ENCODE peak calls at places on chromosomes 13 and 19, in six cellular contexts. C, J, Y, K, A and P are unnamed samples.

GRCh38 chr19:42471554-42472249 is 29.0 kb upstream of the CXCL17 start:
- DNase-seq in Y (no peak), K (no peak), A (no peak), C (no peak), J (no peak), P (peak)

GRCh38 chr19:4748185-4748584 is 24.5 kb upstream of the DPP9 start:
- DNase-seq in A (no peak), J (no peak), C (no peak), K (no peak), Y (no peak), P (no peak)

GRCh38 chr19:40561947-40562346 is 14.7 kb upstream of the SHKBP1 start:
- DNase-seq in J (no peak), Y (no peak), C (no peak), K (no peak), A (no peak), P (no peak)

GRCh38 chr19:1251233-1251502 is 2.8 kb downstream of the MIDN start:
- DNase-seq in Y (peak), A (no peak), J (no peak), C (peak), K (no peak), P (peak)

GRCh38 chr13:53885997-53886396 is 857.4 kb downstream of the OLFM4 start:
- DNase-seq in A (no peak), J (no peak), K (no peak), Y (no peak), C (no peak), P (no peak)

GRCh38 chr13:41995946-41996345 is 35.0 kb upstream of the VWA8 start:
- DNase-seq in Y (peak), C (peak), A (no peak), K (no peak), J (no peak), P (peak)

GRCh38 chr19:3801412-3802096 is 15.4 kb upstream of the MATK start:
- DNase-seq in C (no peak), J (peak), A (no peak), K (no peak), Y (no peak), P (peak)

GRCh38 chr19:3055741-3056453 is 6.4 kb downstream of the TLE5 start:
- DNase-seq in C (no peak), Y (no peak), A (no peak), J (peak), K (peak), P (peak)

GRCh38 chr19:7211191-7211988 is 82.8 kb downstream of the INSR start:
- DNase-seq in C (no peak), J (no peak), A (peak), Y (peak), K (no peak), P (no peak)

GRCh38 chr13:75947448-75947847 is 311.3 kb downstream of the LMO7 start:
- DNase-seq in K (no peak), Y (no peak), A (no peak), C (no peak), J (no peak), P (no peak)

GRCh38 chr13:113119822-113120189 is 2.8 kb upstream of the F10 start:
- DNase-seq in K (no peak), A (no peak), Y (no peak), C (no peak), J (no peak), P (no peak)

GRCh38 chr13:53250272-53250875 is 221.8 kb downstream of the OLFM4 start:
- DNase-seq in K (no peak), C (peak), J (peak), A (no peak), Y (peak), P (peak)

GRCh38 chr13:109938255-109938936 is 152.0 kb upstream of the IRS2 start:
- DNase-seq in K (no peak), A (no peak), C (peak), J (no peak), Y (peak), P (peak)

GRCh38 chr19:4151623-4152022 is 1.8 kb upstream of the CREB3L3 start:
- DNase-seq in C (no peak), K (no peak), Y (no peak), A (no peak), J (no peak), P (no peak)

GRCh38 chr19:10333758-10334339 is 520 bp upstream of the RAVER1 start:
- DNase-seq in C (peak), J (peak), Y (peak), K (no peak), A (no peak), P (no peak)

GRCh38 chr13:78443839-78444238 is 159.5 kb downstream of the POU4F1 start:
- DNase-seq in C (no peak), K (no peak), J (no peak), Y (no peak), A (no peak), P (no peak)

GRCh38 chr13:89902223-89902622 is 1445.3 kb upstream of the MIR17HG start:
- DNase-seq in K (no peak), J (no peak), C (no peak), A (no peak), Y (no peak), P (no peak)

GRCh38 chr13:113930711-113931637 is 42.9 kb downstream of the C13orf46 start:
- DNase-seq in Y (no peak), K (no peak), J (no peak), A (peak), C (no peak), P (no peak)

GRCh38 chr13:63403726-63404125 is 1988.1 kb upstream of the PCDH20 start:
- DNase-seq in C (no peak), A (no peak), Y (no peak), J (no peak), K (no peak), P (no peak)

GRCh38 chr13:74217816-74218215 is 83.6 kb upstream of the KLF12 start:
- DNase-seq in K (no peak), A (no peak), J (no peak), Y (peak), C (peak), P (no peak)

GRCh38 chr19:52943884-52944643 is 18.6 kb downstream of the ZNF816 start:
- DNase-seq in Y (no peak), K (no peak), C (no peak), A (no peak), J (no peak), P (peak)

GRCh38 chr13:113393226-113393571 is 29.3 kb upstream of the GRTP1 start:
- DNase-seq in Y (no peak), J (no peak), K (no peak), C (no peak), A (no peak), P (no peak)

GRCh38 chr13:20336761-20337160 is 104.6 kb upstream of the GJB6 start:
- DNase-seq in A (no peak), K (no peak), Y (no peak), C (no peak), J (no peak), P (no peak)

DNA sequence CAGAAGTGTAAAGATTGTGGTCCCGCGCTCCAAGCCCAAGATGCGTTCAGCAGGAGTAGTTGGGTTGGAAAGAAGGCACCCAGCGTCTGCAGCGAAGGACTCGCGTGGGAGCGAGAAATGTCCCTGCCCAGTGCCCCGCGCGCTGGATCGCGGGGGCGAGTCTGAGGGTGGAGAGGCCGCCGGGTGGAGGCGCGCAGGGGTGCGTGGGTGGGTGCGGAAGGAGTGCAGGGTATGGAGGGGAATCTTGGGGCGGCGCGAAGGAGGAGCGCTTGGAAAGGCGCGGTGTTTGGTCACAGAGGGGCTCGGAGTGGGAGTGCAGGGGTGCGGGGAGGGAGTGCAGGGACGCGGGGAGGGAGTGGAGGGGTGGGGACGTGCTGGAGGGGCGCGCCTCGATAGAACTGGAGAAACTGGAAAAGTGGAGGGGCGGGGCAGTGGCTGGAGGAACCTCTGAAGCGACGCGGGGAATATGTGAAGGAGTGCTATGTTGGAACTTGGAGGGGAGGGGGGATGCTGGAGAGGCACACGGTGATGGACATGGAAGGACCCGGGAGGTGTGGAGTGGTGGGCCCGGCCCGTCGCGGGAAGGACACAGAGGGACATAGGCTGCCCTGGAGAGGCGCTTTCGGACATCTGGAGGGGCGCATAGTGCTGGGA is 21.1 kb upstream of the SGCG start:
- DNase-seq in A (no peak), J (no peak), C (no peak), Y (no peak), K (no peak), P (peak)
- H3K4me3 ChIP-seq in A (no peak), J (peak), C (no peak), Y (peak), K (peak), P (peak)

GRCh38 chr19:27779953-27780352 is 1433.0 kb downstream of the UQCRFS1 start:
- DNase-seq in C (no peak), Y (no peak), A (no peak), K (no peak), J (no peak), P (no peak)

GRCh38 chr19:27777242-27777641 is 1435.7 kb downstream of the UQCRFS1 start:
- DNase-seq in K (no peak), Y (no peak), J (no peak), C (no peak), A (no peak), P (no peak)

GRCh38 chr19:27776524-27776923 is 1436.4 kb downstream of the UQCRFS1 start:
- DNase-seq in K (no peak), J (no peak), Y (peak), A (no peak), C (no peak), P (no peak)

GRCh38 chr19:27776020-27776419 is 1436.9 kb downstream of the UQCRFS1 start:
- DNase-seq in Y (peak), A (no peak), J (no peak), K (no peak), C (peak), P (peak)

DNA sequence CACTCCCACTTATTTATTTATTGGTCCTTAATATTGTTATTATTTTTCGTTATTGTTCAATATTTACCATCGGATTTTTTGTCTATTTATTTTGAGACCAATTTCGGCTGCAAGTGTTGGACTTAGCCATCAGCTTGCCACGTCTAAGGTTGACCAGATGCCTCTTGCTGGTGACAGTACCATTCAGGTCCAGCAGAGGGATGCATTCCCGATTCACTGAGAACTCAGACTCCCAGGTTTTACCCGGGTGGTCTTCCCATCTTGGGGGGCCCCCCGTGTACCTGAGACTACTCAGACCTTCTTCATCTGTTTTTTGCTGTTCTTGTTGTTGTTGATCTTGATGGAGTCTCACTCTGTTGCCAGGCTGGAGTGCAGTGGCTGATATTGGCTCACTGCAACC is 1435.2 kb downstream of the UQCRFS1 start:
- DNase-seq in A (no peak), K (no peak), Y (peak), J (no peak), C (no peak), P (no peak)
- TF ChIP-seq CTCF in A (no peak), K (no peak), Y (peak), J (no peak), C (peak), P (peak)

GRCh38 chr19:17365361-17365760 is 11.8 kb downstream of the PLVAP start:
- DNase-seq in A (no peak), Y (no peak), J (no peak), C (no peak), K (no peak), P (no peak)

GRCh38 chr19:17370026-17370587 is 7.0 kb downstream of the PLVAP start:
- DNase-seq in A (no peak), Y (peak), J (no peak), K (no peak), C (no peak), P (no peak)
- H3K4me3 ChIP-seq in A (no peak), Y (no peak), J (no peak), K (peak), C (no peak), P (no peak)

GRCh38 chr19:12696366-12697335 is at the start of gene FBXW9:
- DNase-seq in A (peak), J (peak), C (peak), K (peak), Y (peak), P (peak)
- TF ChIP-seq CTCF in A (no peak), J (no peak), C (no peak), K (no peak), Y (no peak), P (no peak)

GRCh38 chr13:44413095-44413494 is 39.5 kb downstream of the SERP2 start:
- DNase-seq in C (no peak), Y (peak), J (no peak), A (no peak), K (no peak), P (no peak)
- H3K4me3 ChIP-seq in C (no peak), Y (no peak), J (no peak), A (no peak), K (no peak), P (no peak)

GRCh38 chr19:15159251-15159650 is 41.5 kb downstream of the NOTCH3 start:
- DNase-seq in A (no peak), J (no peak), C (peak), K (no peak), Y (peak), P (no peak)

GRCh38 chr19:15166700-15167099 is 34.1 kb downstream of the NOTCH3 start:
- DNase-seq in J (no peak), C (no peak), K (no peak), A (no peak), Y (no peak), P (no peak)

GRCh38 chr19:15156391-15156790 is 44.4 kb downstream of the NOTCH3 start:
- DNase-seq in K (no peak), Y (no peak), A (no peak), J (no peak), C (no peak), P (no peak)

GRCh38 chr19:15161028-15161984 is 39.5 kb downstream of the NOTCH3 start:
- DNase-seq in C (no peak), J (no peak), Y (peak), K (no peak), A (no peak), P (no peak)
- TF ChIP-seq CTCF in C (peak), J (no peak), Y (peak), K (no peak), A (peak), P (peak)

DNA sequence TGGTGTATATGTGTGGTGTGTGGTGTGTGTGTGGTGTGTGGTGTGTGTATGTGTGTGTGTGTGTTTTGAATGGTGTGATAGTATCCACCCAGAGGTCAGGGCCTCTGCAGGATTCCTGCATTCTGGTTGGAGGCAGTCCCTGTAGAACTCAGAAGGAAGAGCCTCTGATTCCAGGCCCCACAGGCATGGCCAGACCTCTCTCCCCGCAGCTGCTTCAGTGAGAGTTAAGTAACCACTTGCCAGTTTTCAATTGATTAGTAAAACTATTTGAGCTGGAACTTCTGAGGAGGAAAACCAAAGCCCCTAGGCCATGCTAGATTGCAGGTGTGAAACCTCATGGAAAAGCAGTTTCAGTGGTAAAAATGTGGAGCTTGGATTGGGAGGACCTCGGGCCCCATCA is 2.1 kb downstream of the ATP12A start:
- DNase-seq in K (no peak), J (no peak), C (no peak), Y (no peak), A (no peak), P (no peak)
- H3K4me3 ChIP-seq in K (no peak), J (no peak), C (no peak), Y (no peak), A (no peak), P (no peak)

GRCh38 chr13:31946091-31946770 is 85.3 kb upstream of the FRY start:
- DNase-seq in A (no peak), C (no peak), Y (peak), J (no peak), K (no peak), P (no peak)

GRCh38 chr13:31945202-31945978 is 86.2 kb upstream of the FRY start:
- DNase-seq in J (peak), Y (peak), K (peak), A (peak), C (peak), P (peak)

GRCh38 chr13:31947506-31947905 is 84.1 kb upstream of the FRY start:
- DNase-seq in J (no peak), K (no peak), A (no peak), C (no peak), Y (no peak), P (no peak)

GRCh38 chr13:31944262-31945160 is 87.1 kb upstream of the FRY start:
- DNase-seq in A (no peak), C (no peak), J (no peak), Y (no peak), K (no peak), P (no peak)

GRCh38 chr13:31947105-31947504 is 84.5 kb upstream of the FRY start:
- DNase-seq in A (no peak), K (no peak), Y (no peak), J (no peak), C (no peak), P (no peak)
- TF ChIP-seq CTCF in A (no peak), K (no peak), Y (no peak), J (no peak), C (no peak), P (no peak)